ENCODE peak calls at places on chromosome 21, in six cellular contexts. C is PC-3, V is cardiac fibroblast, X is OCI-LY7, W is uterus, U is fibroblast of mammary gland. B is an unnamed sample.

GRCh38 chr21:38171723-38172344 is 85.0 kb upstream of the KCNJ15 start:
- DNase-seq in C (peak; percentile 55), W (no peak), U (peak; percentile 84), X (no peak), V (peak; percentile 57), B (peak; percentile 74)

GRCh38 chr21:33820371-33820770 is 95.2 kb downstream of the ATP5PO start:
- DNase-seq in C (no peak), X (no peak), W (no peak), V (no peak), U (no peak), B (no peak)

GRCh38 chr21:38714998-38715397 is 90.7 kb upstream of the ETS2 start:
- DNase-seq in W (no peak), X (no peak), V (no peak), C (no peak), U (peak; percentile 19), B (peak; percentile 20)

GRCh38 chr21:26433386-26433785 is 139.7 kb downstream of the CYYR1 start:
- DNase-seq in C (no peak), W (no peak), V (no peak), X (no peak), U (no peak), B (no peak)

GRCh38 chr21:34673006-34673405 is 4.2 kb downstream of the CLIC6 start:
- DNase-seq in X (no peak), W (no peak), C (no peak), V (no peak), U (peak; percentile 13), B (no peak)

GRCh38 chr21:34900376-34900775 is 148.7 kb downstream of the RUNX1 start:
- DNase-seq in U (no peak), C (peak; percentile 96), V (no peak), W (no peak), X (no peak), B (no peak)

GRCh38 chr21:23968722-23969647 is 1638.3 kb downstream of the MRPL39 start:
- DNase-seq in W (no peak), C (peak; percentile 93), U (peak; percentile 17), X (peak; percentile 8), V (peak; percentile 1), B (peak; percentile 17)

GRCh38 chr21:44972821-44973220 is 33.0 kb downstream of the SLX9 start:
- DNase-seq in W (no peak), C (peak; percentile 54), U (peak; percentile 12), V (no peak), X (no peak), B (no peak)

GRCh38 chr21:38965910-38966504 is 160.3 kb downstream of the ETS2 start:
- DNase-seq in U (no peak), W (no peak), X (no peak), C (no peak), V (no peak), B (peak; percentile 91)

GRCh38 chr21:29989634-29990234 is 49.9 kb upstream of the GRIK1 start:
- DNase-seq in C (no peak), X (no peak), U (peak; percentile 1), W (no peak), V (no peak), B (peak; percentile 2)

GRCh38 chr21:44958471-44959191 is 18.8 kb downstream of the SLX9 start:
- DNase-seq in U (peak; percentile 81), W (peak; percentile 86), X (no peak), C (no peak), V (peak; percentile 97), B (peak; percentile 96)

GRCh38 chr21:26844258-26845065 is 747 bp downstream of the ADAMTS1 start:
- DNase-seq in X (no peak), W (peak; percentile 61), V (peak; percentile 62), U (no peak), C (peak; percentile 33), B (peak; percentile 65)

DNA sequence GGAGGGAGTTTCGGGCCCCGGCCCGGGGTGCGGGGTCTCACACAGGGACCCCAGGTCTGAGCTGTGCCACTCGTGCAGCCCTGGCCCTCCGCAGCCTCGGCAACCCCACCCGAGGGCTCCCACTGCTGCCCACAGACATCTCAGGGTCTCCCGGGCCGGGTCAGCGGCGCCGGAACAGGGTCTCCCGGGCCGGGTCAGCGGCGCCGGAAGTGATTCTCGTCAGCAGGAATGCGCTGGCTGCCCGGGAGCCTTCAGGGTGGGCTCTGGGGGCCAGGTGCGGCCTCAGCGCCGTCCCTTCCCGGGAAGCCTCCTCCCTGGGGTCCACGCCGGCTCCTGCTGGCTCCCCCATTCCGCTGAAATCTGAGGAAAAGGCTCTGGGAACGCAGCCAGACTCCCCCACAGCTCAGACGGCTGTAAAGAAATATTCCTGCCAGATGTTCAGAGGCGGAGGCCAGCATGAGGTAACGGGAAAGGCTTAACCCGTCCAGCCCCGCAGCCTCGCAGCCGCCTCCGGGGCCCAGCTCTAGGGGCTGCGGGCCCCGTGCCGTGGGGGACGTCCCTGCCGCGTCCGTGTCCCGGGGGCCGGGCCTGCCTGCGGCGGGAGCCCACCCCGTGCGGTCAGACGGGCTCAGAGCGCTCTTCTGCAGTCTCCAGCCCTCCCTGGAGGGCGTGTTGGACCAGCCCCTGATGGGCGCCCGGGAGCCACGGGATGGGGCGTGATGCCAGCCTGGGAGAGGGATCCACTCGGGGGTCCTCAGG is 8.7 kb upstream of the COL6A1 start:
- DNase-seq in V (peak; percentile 97), W (peak; percentile 96), X (no peak), C (no peak), U (peak; percentile 96), B (peak; percentile 90)
- H3K4me3 ChIP-seq in V (peak overlapping the region; percentile 33), W (peak overlapping the region; percentile 31), X (no peak overlapping the region), C (peak overlapping the region; percentile 64), U (peak overlapping the region; percentile 42), B (peak overlapping the region; percentile 55)

DNA sequence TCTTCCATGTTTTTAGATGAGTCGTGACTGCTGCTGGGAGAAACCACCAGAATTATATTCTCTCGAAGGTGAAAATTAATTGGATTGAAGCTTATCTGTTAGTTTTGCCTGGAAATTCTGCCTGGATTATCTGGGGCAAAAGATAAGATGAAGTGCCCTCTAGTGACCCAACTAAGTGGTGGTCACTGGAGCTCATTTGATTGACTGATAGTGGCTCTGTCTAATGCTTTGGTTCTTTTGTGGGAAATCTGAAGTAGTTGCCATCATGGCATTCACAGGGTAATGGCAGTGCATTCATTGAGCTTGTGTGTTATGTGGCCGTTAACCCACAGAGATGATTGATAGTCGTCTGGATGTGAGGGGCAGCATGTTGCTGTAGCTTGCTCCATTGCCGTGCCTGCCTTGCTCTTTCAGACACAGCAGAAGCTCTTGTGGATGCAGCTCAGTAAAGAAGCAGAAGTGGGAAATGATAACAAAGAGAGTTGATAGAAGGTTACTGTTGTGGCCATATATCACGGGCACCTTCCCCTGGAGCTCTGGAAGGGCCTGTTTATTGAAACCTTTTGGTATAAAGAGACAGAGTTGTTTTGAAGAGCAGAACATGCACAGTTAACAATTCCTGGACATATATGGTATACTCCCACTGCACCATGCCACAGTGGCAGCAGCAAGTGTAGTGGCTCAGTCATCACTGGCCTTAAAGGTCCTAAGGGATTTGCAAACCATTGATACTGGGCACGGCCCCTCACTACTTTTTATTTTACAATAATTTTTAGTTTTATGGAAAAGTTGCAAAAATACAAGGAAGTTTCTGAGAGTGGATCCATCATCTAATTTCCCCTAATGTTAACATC is 42.0 kb downstream of the CXADR start:
- DNase-seq in V (peak; percentile 5), W (no peak), X (peak; percentile 20), U (peak; percentile 35), C (peak; percentile 20), B (no peak)
- TF ChIP-seq CTCF in V (peak; percentile 20), W (peak; percentile 7), X (peak; percentile 70), U (peak; percentile 42), C (peak; percentile 56), B (no peak)

GRCh38 chr21:43733529-43734071 is 14.7 kb downstream of the PDXK start:
- DNase-seq in W (no peak), U (peak; percentile 90), V (peak; percentile 60), C (no peak), X (no peak), B (peak; percentile 34)
- H3K4me3 ChIP-seq in W (no peak overlapping the region), U (peak overlapping the region; percentile 2), V (no peak overlapping the region), C (no peak overlapping the region), X (no peak overlapping the region), B (no peak overlapping the region)

GRCh38 chr21:43758811-43759210 is 17.3 kb downstream of the CSTB start:
- DNase-seq in C (no peak), U (no peak), W (no peak), X (no peak), V (no peak), B (peak; percentile 45)

GRCh38 chr21:43762303-43763128 is 13.6 kb downstream of the CSTB start:
- DNase-seq in V (no peak), X (no peak), W (no peak), U (no peak), C (peak; percentile 37), B (no peak)

GRCh38 chr21:43761886-43762285 is 14.2 kb downstream of the CSTB start:
- DNase-seq in X (no peak), W (no peak), V (no peak), U (no peak), C (no peak), B (no peak)

GRCh38 chr21:43759651-43760050 is 16.5 kb downstream of the CSTB start:
- DNase-seq in X (no peak), C (no peak), U (no peak), W (no peak), V (no peak), B (no peak)

GRCh38 chr21:43760391-43760958 is 15.6 kb downstream of the CSTB start:
- DNase-seq in C (no peak), V (no peak), U (no peak), X (no peak), W (no peak), B (no peak)
- TF ChIP-seq CTCF in C (peak; percentile 32), V (no peak), U (no peak), X (no peak), W (no peak), B (peak; percentile 21)

GRCh38 chr21:46057710-46058241 is 40.1 kb upstream of the COL6A2 start:
- DNase-seq in U (no peak), X (no peak), C (no peak), W (peak; percentile 31), V (no peak), B (no peak)

GRCh38 chr21:46055863-46056281 is 42.0 kb upstream of the COL6A2 start:
- DNase-seq in C (no peak), W (peak; percentile 74), V (peak; percentile 56), U (peak; percentile 89), X (no peak), B (no peak)

GRCh38 chr21:46054447-46054846 is 43.5 kb upstream of the COL6A2 start:
- DNase-seq in V (peak; percentile 76), W (peak; percentile 62), C (no peak), X (no peak), U (peak; percentile 47), B (no peak)

GRCh38 chr21:46057111-46057709 is 40.7 kb upstream of the COL6A2 start:
- DNase-seq in V (no peak), U (no peak), C (no peak), X (no peak), W (peak; percentile 49), B (no peak)

GRCh38 chr21:46056450-46056903 is 41.4 kb upstream of the COL6A2 start:
- DNase-seq in X (no peak), V (peak; percentile 96), C (no peak), W (peak; percentile 95), U (peak; percentile 97), B (peak; percentile 35)
- H3K4me3 ChIP-seq in X (no peak overlapping the region), V (no peak overlapping the region), C (no peak overlapping the region), W (peak overlapping the region; percentile 7), U (peak overlapping the region; percentile 22), B (no peak overlapping the region)

GRCh38 chr21:31788581-31788980 is 56.7 kb upstream of the SCAF4 start:
- DNase-seq in U (no peak), X (no peak), V (no peak), C (no peak), W (no peak), B (no peak)

GRCh38 chr21:31780944-31781343 is 49.0 kb upstream of the SCAF4 start:
- DNase-seq in C (peak; percentile 72), W (no peak), V (no peak), X (peak; percentile 67), U (no peak), B (peak; percentile 12)

GRCh38 chr21:31781737-31782136 is 49.8 kb upstream of the SCAF4 start:
- DNase-seq in W (no peak), V (peak; percentile 48), X (no peak), U (peak; percentile 83), C (peak; percentile 20), B (peak; percentile 73)

GRCh38 chr21:31786164-31786920 is 54.4 kb upstream of the SCAF4 start:
- DNase-seq in V (no peak), C (no peak), W (no peak), X (no peak), U (no peak), B (no peak)
- TF ChIP-seq CTCF in V (no peak), C (no peak), W (no peak), X (peak; percentile 43), U (no peak), B (no peak)